ENCODE peak calls at places on chromosomes 5 and 9, in seven cellular contexts. S, Y, U, C, K, F and H are unnamed samples.

GRCh38 chr5:170225326-170226137 is 7.3 kb upstream of the C5orf58 start:
- DNase-seq in U (peak), K (peak), F (peak), Y (no peak), S (peak), C (peak), H (peak)

GRCh38 chr5:67166460-67166871 is 30.1 kb downstream of the CD180 start:
- DNase-seq in U (no peak), F (no peak), K (peak), Y (no peak), S (no peak), C (peak), H (peak)

GRCh38 chr5:72452515-72453259 is 54.5 kb downstream of the ZNF366 start:
- DNase-seq in F (peak), Y (no peak), C (no peak), U (no peak), S (peak), K (peak), H (peak)

GRCh38 chr9:134650431-134651190 is 9.0 kb downstream of the COL5A1 start:
- DNase-seq in Y (no peak), F (no peak), C (no peak), S (no peak), K (no peak), U (no peak), H (no peak)

GRCh38 chr5:100464418-100464817 is 70.8 kb upstream of the FAM174A start:
- DNase-seq in K (no peak), U (no peak), S (peak), C (no peak), F (peak), Y (no peak), H (peak)

GRCh38 chr9:115849679-115850412 is 303.7 kb upstream of the PAPPA start:
- DNase-seq in K (no peak), C (no peak), S (peak), Y (no peak), U (no peak), F (peak), H (no peak)

GRCh38 chr5:151123897-151124751 is 33.5 kb downstream of the ANXA6 start:
- DNase-seq in F (peak), S (peak), Y (no peak), K (no peak), C (no peak), U (no peak), H (no peak)

GRCh38 chr5:72387985-72388384 is 67.8 kb downstream of the PTCD2 start:
- DNase-seq in S (peak), Y (no peak), F (peak), C (no peak), K (peak), U (no peak), H (no peak)

GRCh38 chr5:53170748-53171349 is 61.3 kb upstream of the MOCS2 start:
- DNase-seq in U (peak), S (peak), C (no peak), F (peak), K (peak), Y (no peak), H (peak)

GRCh38 chr5:59236448-59236847 is 653.6 kb downstream of the RAB3C start:
- DNase-seq in F (no peak), Y (no peak), K (no peak), S (no peak), C (no peak), U (no peak), H (no peak)

GRCh38 chr9:126516936-126517750 is 96.6 kb upstream of the LMX1B start:
- DNase-seq in S (peak), U (no peak), K (peak), C (peak), Y (no peak), F (peak), H (peak)

GRCh38 chr5:151661096-151661495 is 25.6 kb downstream of the SPARC start:
- DNase-seq in C (no peak), K (peak), U (no peak), Y (no peak), S (no peak), F (no peak), H (peak)

GRCh38 chr5:133754575-133755169 is 142.3 kb upstream of the FSTL4 start:
- DNase-seq in F (peak), Y (peak), C (peak), K (peak), S (peak), U (peak), H (peak)

GRCh38 chr5:152389209-152389608 is 15.9 kb downstream of the NMUR2 start:
- DNase-seq in Y (no peak), K (no peak), U (no peak), F (no peak), C (no peak), S (peak), H (no peak)

GRCh38 chr9:69325409-69326212 is 596 bp downstream of the ENTREP1 start:
- DNase-seq in C (peak), U (no peak), K (peak), S (no peak), F (no peak), Y (no peak), H (no peak)

GRCh38 chr5:170427672-170428236 is 38.6 kb upstream of the KCNMB1 start:
- DNase-seq in U (no peak), C (no peak), F (peak), Y (no peak), S (no peak), K (no peak), H (no peak)

GRCh38 chr5:139662617-139663016 is 14.5 kb downstream of the CXXC5 start:
- DNase-seq in K (no peak), F (no peak), C (no peak), U (no peak), Y (no peak), S (no peak), H (peak)

GRCh38 chr5:73170522-73170921 is 2.5 kb upstream of the TMEM174 start:
- DNase-seq in F (peak), C (peak), U (peak), K (peak), S (peak), Y (peak), H (peak)

GRCh38 chr5:112371054-112371453 is 48.0 kb downstream of the EPB41L4A start:
- DNase-seq in Y (no peak), F (no peak), K (no peak), S (no peak), C (no peak), U (no peak), H (no peak)

GRCh38 chr5:149598966-149599365 is 17.7 kb downstream of the ARHGEF37 start:
- DNase-seq in F (no peak), C (no peak), U (no peak), Y (no peak), S (no peak), K (no peak), H (no peak)

GRCh38 chr9:89872426-89872912 is 267.7 kb downstream of the GADD45G start:
- DNase-seq in C (no peak), F (no peak), K (no peak), U (no peak), S (no peak), Y (no peak), H (no peak)

GRCh38 chr5:60958712-60959111 is 13.7 kb downstream of the NDUFAF2 start:
- DNase-seq in Y (no peak), K (no peak), U (no peak), S (no peak), F (no peak), C (no peak), H (no peak)

GRCh38 chr9:88420227-88420626 is 32.0 kb downstream of the SPIN1 start:
- DNase-seq in U (no peak), K (no peak), Y (no peak), C (no peak), S (no peak), F (peak), H (peak)
- H2AK5ac ChIP-seq in U (no peak), K (no peak), Y (no peak), C (no peak), S (no peak), F (no peak), H (no peak)

DNA sequence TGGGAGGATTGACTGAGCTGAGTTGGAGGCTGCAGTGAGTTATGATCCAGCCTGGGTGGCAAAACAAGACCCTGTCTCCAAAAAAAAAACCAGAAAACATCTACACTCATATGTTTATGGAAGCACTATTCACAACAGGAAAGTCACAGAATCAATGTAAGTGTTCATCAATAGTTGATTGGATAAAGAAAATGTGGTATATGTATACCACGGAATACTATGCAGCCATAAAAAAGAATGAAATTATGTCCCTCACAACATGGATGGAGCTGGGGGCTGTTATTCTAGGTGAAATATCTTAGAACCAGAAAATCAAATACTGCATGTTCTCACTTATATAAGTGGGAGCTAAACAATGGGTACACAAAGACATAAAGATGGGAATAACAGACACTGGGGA is 2.8 kb upstream of the SLC25A2 start:
- DNase-seq in Y (no peak), C (no peak), U (no peak), S (no peak), K (no peak), F (no peak), H (no peak)
- H2AK5ac ChIP-seq in Y (no peak), C (no peak), U (no peak), S (no peak), K (no peak), F (no peak), H (no peak)

DNA sequence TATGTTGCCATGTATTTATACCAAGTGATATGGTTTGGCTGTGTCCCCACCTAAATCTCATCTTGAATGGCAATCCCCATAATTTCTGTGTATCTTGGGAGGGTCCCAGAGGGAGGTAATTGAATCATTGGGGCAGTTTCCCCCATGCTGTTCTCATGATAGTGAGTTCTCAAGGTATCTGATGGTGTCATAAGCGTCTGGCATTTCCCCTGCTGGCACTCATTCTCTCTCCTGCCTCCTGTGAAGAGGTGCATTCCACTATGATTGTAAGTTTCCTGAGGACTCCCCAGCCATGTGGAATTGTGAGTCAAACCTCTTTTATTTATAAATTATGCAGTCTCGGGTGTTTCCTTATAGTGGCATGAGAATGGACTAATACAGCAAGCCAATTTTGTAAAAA is 140.8 kb upstream of the ADAMTSL1 start:
- DNase-seq in C (peak), Y (peak), S (peak), K (peak), U (no peak), F (no peak), H (peak)
- H2AK5ac ChIP-seq in C (no peak), Y (no peak), S (no peak), K (no peak), U (no peak), F (no peak), H (no peak)

GRCh38 chr5:33457817-33458216 is 17.1 kb downstream of the TARS1 start:
- DNase-seq in Y (no peak), U (no peak), K (no peak), C (no peak), F (no peak), S (no peak), H (no peak)

GRCh38 chr5:33462456-33462855 is 21.7 kb downstream of the TARS1 start:
- DNase-seq in F (no peak), U (no peak), K (no peak), C (no peak), S (no peak), Y (no peak), H (peak)

GRCh38 chr5:33460210-33460609 is 19.4 kb downstream of the TARS1 start:
- DNase-seq in Y (no peak), C (no peak), S (no peak), K (no peak), F (no peak), U (no peak), H (no peak)

GRCh38 chr5:33457124-33457523 is 16.4 kb downstream of the TARS1 start:
- DNase-seq in U (no peak), K (no peak), C (no peak), S (peak), F (no peak), Y (no peak), H (no peak)
- H2AK5ac ChIP-seq in U (no peak), K (no peak), C (no peak), S (no peak), F (no peak), Y (no peak), H (no peak)

DNA sequence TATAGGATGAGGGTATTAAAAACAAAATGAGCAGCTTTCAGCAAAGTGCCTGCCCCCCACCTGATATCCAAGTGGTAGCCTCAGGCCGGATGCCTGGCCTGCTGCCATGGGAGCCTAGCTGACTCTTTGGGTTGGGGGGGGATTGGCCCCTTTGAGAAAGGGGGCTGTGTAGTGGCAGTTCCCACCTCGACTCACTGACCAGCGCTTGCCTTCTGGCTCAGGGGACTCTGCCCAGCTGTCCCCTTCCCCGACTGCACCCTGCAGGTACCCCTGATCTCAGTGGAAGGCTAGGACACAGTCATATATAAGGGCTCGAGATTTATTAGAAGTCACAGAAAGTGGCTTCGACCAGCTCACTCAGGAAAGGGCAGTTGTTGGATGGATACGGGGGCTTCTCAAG is 1.5 kb upstream of the NEUROG1 start:
- DNase-seq in S (no peak), U (no peak), C (no peak), K (no peak), Y (no peak), F (no peak), H (no peak)
- H2AK5ac ChIP-seq in S (no peak), U (no peak), C (no peak), K (no peak), Y (no peak), F (no peak), H (no peak)

GRCh38 chr9:123772374-123772773 is 157.6 kb downstream of the DENND1A start:
- DNase-seq in Y (no peak), K (no peak), U (no peak), F (no peak), S (no peak), C (no peak), H (no peak)
- H2AK5ac ChIP-seq in Y (no peak), K (no peak), U (no peak), F (no peak), S (no peak), C (no peak), H (no peak)

DNA sequence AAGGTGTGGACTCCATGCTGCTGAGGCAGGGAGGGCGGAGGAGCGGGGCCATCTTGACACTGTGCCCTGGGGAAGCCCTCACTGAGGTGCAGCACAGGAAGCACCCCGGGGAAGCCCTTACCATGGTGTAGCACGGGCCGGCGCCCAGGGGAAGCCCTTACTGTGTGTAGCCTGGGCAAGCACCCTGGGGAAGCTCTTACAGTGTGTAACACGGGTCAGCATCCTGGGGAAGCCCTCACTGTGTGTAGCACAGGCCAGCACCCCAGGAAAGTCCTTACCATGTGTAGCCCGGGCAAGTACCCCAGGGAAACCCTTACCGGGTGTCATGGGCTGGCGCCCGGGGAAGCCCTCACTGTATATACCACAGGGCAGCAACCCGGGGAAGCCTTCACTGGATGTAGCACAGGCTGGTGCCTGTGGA is 62.6 kb upstream of the ZNF354B start:
- DNase-seq in S (no peak), K (no peak), Y (no peak), U (no peak), C (no peak), F (no peak), H (no peak)
- H2AK5ac ChIP-seq in S (no peak), K (no peak), Y (no peak), U (no peak), C (no peak), F (no peak), H (no peak)

GRCh38 chr9:23493219-23493618 is 332.8 kb downstream of the ELAVL2 start:
- DNase-seq in C (no peak), Y (no peak), K (no peak), U (no peak), F (no peak), S (no peak), H (no peak)
- H2AK5ac ChIP-seq in C (no peak), Y (no peak), K (no peak), U (no peak), F (no peak), S (no peak), H (no peak)

GRCh38 chr5:166746506-166746905 is 1544.9 kb upstream of the WWC1 start:
- DNase-seq in C (no peak), K (no peak), S (no peak), Y (no peak), F (no peak), U (no peak), H (no peak)
- H2AK5ac ChIP-seq in C (no peak), K (no peak), S (no peak), Y (no peak), F (no peak), U (no peak), H (no peak)